ENCODE peak calls at places on chromosomes 6 and 20, in seven cellular contexts. J, D, K, O, S, X and Y are unnamed samples.

GRCh38 chr20:10337291-10337690 is 96.7 kb downstream of the MKKS start:
- DNase-seq in J (no peak), D (no peak), K (no peak), X (no peak), S (peak), O (peak), Y (no peak)

GRCh38 chr6:154805288-154805911 is 72.2 kb downstream of the SCAF8 start:
- DNase-seq in X (no peak), J (peak), S (peak), K (peak), O (peak), D (no peak), Y (peak)

GRCh38 chr6:143270026-143270425 is 180.5 kb downstream of the ADAT2 start:
- DNase-seq in D (no peak), X (no peak), O (peak), J (no peak), S (peak), K (no peak), Y (no peak)

GRCh38 chr6:68296126-68296525 is 339.0 kb upstream of the ADGRB3 start:
- DNase-seq in O (peak), K (no peak), X (no peak), J (no peak), D (no peak), S (no peak), Y (no peak)

GRCh38 chr20:39398656-39399055 is 436.5 kb downstream of the DHX35 start:
- DNase-seq in K (no peak), X (no peak), S (no peak), O (no peak), D (no peak), J (no peak), Y (no peak)

GRCh38 chr6:95266537-95267258 is 310.6 kb upstream of the MANEA start:
- DNase-seq in J (peak), X (no peak), S (no peak), D (no peak), O (peak), K (no peak), Y (no peak)

GRCh38 chr6:169250660-169251059 is 3.0 kb downstream of the THBS2 start:
- DNase-seq in S (peak), X (no peak), K (peak), J (peak), O (peak), D (no peak), Y (no peak)

GRCh38 chr20:32959351-32960221 is 44.6 kb downstream of the SUN5 start:
- DNase-seq in D (no peak), O (no peak), K (no peak), J (no peak), X (no peak), S (no peak), Y (no peak)

GRCh38 chr6:16731503-16732018 is 29.7 kb downstream of the ATXN1 start:
- DNase-seq in D (peak), O (no peak), S (no peak), J (no peak), X (no peak), K (no peak), Y (peak)

GRCh38 chr20:57560554-57561355 is at the start of gene PCK1:
- DNase-seq in K (no peak), X (no peak), D (no peak), S (no peak), J (no peak), O (peak), Y (no peak)

GRCh38 chr6:170177383-170178265 is 113.3 kb downstream of the DLL1 start:
- DNase-seq in D (no peak), X (no peak), O (no peak), K (no peak), S (no peak), J (no peak), Y (no peak)

GRCh38 chr6:43667245-43668150 is 20.1 kb downstream of the MRPS18A start:
- DNase-seq in J (peak), X (peak), O (peak), K (peak), S (peak), D (peak), Y (peak)
- TF ChIP-seq CTCF in J (peak), X (peak), O (peak), K (peak), S (peak), D (peak), Y (peak)

DNA sequence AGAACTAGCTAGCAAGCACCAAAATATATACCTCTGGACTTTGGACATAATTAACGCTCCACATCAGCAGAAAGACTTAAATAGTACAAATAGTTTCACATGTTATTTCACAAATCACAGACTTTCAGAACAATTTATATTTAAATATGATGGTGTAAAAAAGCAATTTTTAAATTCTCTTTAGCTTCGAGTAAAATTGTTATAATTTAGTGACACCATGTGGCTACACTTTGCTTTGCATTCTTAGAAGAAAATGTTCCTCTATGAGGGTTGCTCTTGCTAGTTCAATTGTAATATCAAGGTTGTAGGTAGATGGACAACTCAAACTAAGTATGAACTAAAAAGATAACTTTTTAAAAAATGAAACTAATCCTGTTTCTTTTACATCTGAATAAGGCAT is 69.0 kb downstream of the BTBD9 start:
- DNase-seq in S (no peak), D (no peak), O (peak), X (no peak), K (no peak), J (no peak), Y (no peak)
- TF ChIP-seq CTCF in S (peak), D (peak), O (peak), X (peak), K (peak), J (peak), Y (no peak)

GRCh38 chr20:37254114-37254878 is 7.3 kb downstream of the GHRH start:
- DNase-seq in S (no peak), X (no peak), J (no peak), K (no peak), D (no peak), O (no peak), Y (no peak)
- TF ChIP-seq CTCF in S (no peak), X (no peak), J (no peak), K (no peak), D (no peak), O (no peak), Y (no peak)

GRCh38 chr6:23081701-23082100 is 512.3 kb downstream of the HDGFL1 start:
- DNase-seq in K (peak), J (no peak), O (peak), X (no peak), S (no peak), D (no peak), Y (no peak)
- TF ChIP-seq CTCF in K (peak), J (no peak), O (peak), X (peak), S (no peak), D (no peak), Y (no peak)